ENCODE peak calls at places on chromosome 9, in seven cellular contexts. B is cardiac muscle cell, J is tibial artery, H is colonic mucosa, O is GM23338, Q is RWPE2, M is brain microvascular endothelial cell. K is an unnamed sample.

GRCh38 chr9:35689601-35690446 is at the start of gene TPM2:
- DNase-seq in B (peak), J (peak), H (peak), O (peak), Q (no peak), M (peak), K (peak)

GRCh38 chr9:29213374-29214161 is 1640.3 kb upstream of the C9orf72 start:
- DNase-seq in B (peak), J (no peak), H (no peak), O (peak), Q (no peak), M (no peak), K (peak)

GRCh38 chr9:91534374-91534773 is 110.7 kb upstream of the NFIL3 start:
- DNase-seq in B (no peak), J (no peak), H (no peak), O (no peak), Q (no peak), M (peak), K (peak)

GRCh38 chr9:97491216-97491999 is 10.1 kb upstream of the TMOD1 start:
- DNase-seq in B (no peak), J (no peak), H (no peak), O (no peak), Q (no peak), M (no peak), K (no peak)

GRCh38 chr9:764105-764524 is 77.4 kb upstream of the DMRT1 start:
- DNase-seq in B (peak), J (peak), H (peak), O (peak), Q (peak), M (peak), K (peak)

GRCh38 chr9:81588148-81588874 is 101.0 kb downstream of the TLE1 start:
- DNase-seq in B (no peak), J (peak), H (peak), O (no peak), Q (peak), M (peak), K (peak)

GRCh38 chr9:129840024-129840423 is 4.8 kb downstream of the USP20 start:
- DNase-seq in B (no peak), J (no peak), H (no peak), O (no peak), Q (no peak), M (no peak), K (no peak)

GRCh38 chr9:19379697-19380046 is 364 bp downstream of the RPS6 start:
- DNase-seq in B (no peak), J (peak), H (peak), O (peak), Q (no peak), M (peak), K (no peak)

GRCh38 chr9:127105805-127106492 is 16.5 kb downstream of the ANGPTL2 start:
- DNase-seq in B (no peak), J (no peak), H (no peak), O (no peak), Q (no peak), M (no peak), K (no peak)

GRCh38 chr9:135081731-135082130 is 5.7 kb upstream of the OLFM1 start:
- DNase-seq in B (no peak), J (no peak), H (no peak), O (no peak), Q (peak), M (no peak), K (no peak)

GRCh38 chr9:107770716-107771115 is 281.1 kb upstream of the KLF4 start:
- DNase-seq in B (no peak), J (no peak), H (no peak), O (no peak), Q (no peak), M (no peak), K (no peak)

GRCh38 chr9:71911908-71912325 is 478 bp downstream of the C9orf85 start:
- DNase-seq in B (no peak), J (no peak), H (no peak), O (no peak), Q (no peak), M (no peak), K (no peak)

GRCh38 chr9:85909390-85909789 is 31.6 kb upstream of the NAA35 start:
- DNase-seq in B (no peak), J (no peak), H (no peak), O (no peak), Q (no peak), M (no peak), K (no peak)

GRCh38 chr9:112443200-112443599 is 43.4 kb upstream of the KIAA1958 start:
- DNase-seq in B (no peak), J (no peak), H (no peak), O (peak), Q (no peak), M (peak), K (peak)

GRCh38 chr9:76905984-76906861 is at the start of gene PRUNE2:
- DNase-seq in B (peak), J (peak), H (peak), O (peak), Q (peak), M (peak), K (peak)

GRCh38 chr9:16266648-16267276 is 603.7 kb downstream of the BNC2 start:
- DNase-seq in B (no peak), J (no peak), H (peak), O (peak), Q (no peak), M (no peak), K (no peak)

GRCh38 chr9:83196946-83197345 is 134.0 kb upstream of the RASEF start:
- DNase-seq in B (no peak), J (no peak), H (no peak), O (no peak), Q (no peak), M (no peak), K (peak)

GRCh38 chr9:116288658-116289057 is 135.1 kb downstream of the PAPPA start:
- DNase-seq in B (no peak), J (no peak), H (no peak), O (no peak), Q (peak), M (peak), K (peak)

GRCh38 chr9:105690742-105691141 is 3.6 kb upstream of the TMEM38B start:
- DNase-seq in B (no peak), J (no peak), H (no peak), O (peak), Q (no peak), M (peak), K (no peak)

GRCh38 chr9:109745335-109746283 is 34.4 kb upstream of the PALM2AKAP2 start:
- DNase-seq in B (peak), J (peak), H (peak), O (peak), Q (no peak), M (no peak), K (peak)

GRCh38 chr9:112200699-112201098 is 25.6 kb upstream of the SUSD1 start:
- DNase-seq in B (no peak), J (no peak), H (no peak), O (no peak), Q (no peak), M (no peak), K (no peak)

GRCh38 chr9:116027511-116027910 is 126.1 kb upstream of the PAPPA start:
- DNase-seq in B (no peak), J (no peak), H (no peak), O (no peak), Q (no peak), M (peak), K (peak)

GRCh38 chr9:31304576-31304975 is 1079.9 kb upstream of the ACO1 start:
- DNase-seq in B (no peak), J (no peak), H (no peak), O (no peak), Q (no peak), M (peak), K (peak)

GRCh38 chr9:113247640-113248039 is 26.3 kb downstream of the SLC31A1 start:
- DNase-seq in B (no peak), J (no peak), H (no peak), O (no peak), Q (no peak), M (no peak), K (no peak)

GRCh38 chr9:115210699-115211098 is 92.7 kb upstream of the TNC start:
- DNase-seq in B (no peak), J (no peak), H (no peak), O (no peak), Q (no peak), M (no peak), K (no peak)

GRCh38 chr9:38380230-38380871 is 12.2 kb upstream of the ALDH1B1 start:
- DNase-seq in B (no peak), J (no peak), H (no peak), O (no peak), Q (no peak), M (no peak), K (no peak)

GRCh38 chr9:79617395-79617794 is 45.6 kb downstream of the TLE4 start:
- DNase-seq in B (no peak), J (peak), H (peak), O (no peak), Q (no peak), M (no peak), K (peak)

GRCh38 chr9:88197781-88198345 is 59.6 kb upstream of the SPATA31C2 start:
- DNase-seq in B (no peak), J (no peak), H (no peak), O (no peak), Q (no peak), M (peak), K (peak)

GRCh38 chr9:110521211-110521610 is 58.3 kb downstream of the SVEP1 start:
- DNase-seq in B (no peak), J (no peak), H (no peak), O (no peak), Q (no peak), M (no peak), K (no peak)

GRCh38 chr9:4228606-4229005 is 71.3 kb downstream of the GLIS3 start:
- DNase-seq in B (peak), J (no peak), H (peak), O (peak), Q (no peak), M (peak), K (peak)
- TF ChIP-seq CTCF in B (peak), J (peak), H (peak), O (peak), Q (peak), M (peak), K (peak)

DNA sequence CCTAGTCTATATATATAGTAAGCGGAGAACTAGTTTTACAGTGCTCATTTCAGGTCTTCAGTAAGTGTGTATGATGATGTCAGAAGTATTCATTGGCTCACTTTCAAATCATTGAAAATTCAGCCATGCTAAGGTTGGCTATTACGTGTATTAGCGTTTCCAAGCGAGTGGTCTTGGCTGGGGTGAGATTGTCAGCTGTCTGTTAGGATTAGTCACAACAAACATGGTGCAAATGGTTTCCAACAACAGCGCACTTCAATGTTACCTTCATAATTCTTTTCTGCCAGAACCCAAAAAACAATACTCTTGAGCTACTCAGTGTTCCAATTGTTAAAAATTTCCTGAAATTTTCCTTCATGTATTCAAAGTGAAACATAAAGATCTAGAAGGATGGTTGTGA is 283.0 kb downstream of the AOPEP start:
- DNase-seq in B (no peak), J (no peak), H (no peak), O (no peak), Q (no peak), M (no peak), K (no peak)
- H3K4me3 ChIP-seq in B (no peak), J (peak), H (no peak), O (no peak), Q (no peak), M (no peak), K (no peak)

DNA sequence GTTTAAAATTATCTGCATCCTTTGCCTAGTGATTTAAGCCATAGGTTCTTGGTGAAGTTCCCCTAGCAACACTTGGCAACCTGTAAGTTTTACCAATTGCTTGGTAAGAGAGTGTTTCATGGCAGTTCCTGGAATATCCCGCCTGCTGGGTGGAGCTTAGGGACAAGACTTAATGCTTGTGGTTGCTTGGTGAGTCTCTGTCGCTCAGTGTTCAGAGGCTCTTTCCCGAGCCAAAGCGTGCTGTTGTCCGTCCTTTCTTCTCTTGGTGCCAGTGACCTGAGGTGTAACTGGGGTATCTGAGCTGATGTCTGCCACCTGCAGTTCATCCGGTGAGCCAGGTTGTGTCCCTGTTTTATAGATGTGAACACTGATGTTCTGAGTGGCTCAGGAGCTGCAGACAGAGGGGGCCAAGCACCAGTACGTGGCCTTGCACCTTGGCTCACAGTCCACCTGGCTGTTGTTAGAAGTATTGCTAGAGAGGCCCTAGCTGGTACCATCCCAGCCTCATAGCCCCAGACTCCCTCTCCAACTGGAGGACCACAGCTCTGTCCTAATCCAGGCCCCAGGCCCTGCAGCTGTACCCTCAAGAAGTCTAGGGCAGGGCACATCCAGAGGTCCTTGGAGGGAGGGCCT is 16.1 kb downstream of the PHF2 start:
- DNase-seq in B (no peak), J (no peak), H (no peak), O (peak), Q (no peak), M (no peak), K (peak)
- TF ChIP-seq CTCF in B (no peak), J (no peak), H (no peak), O (peak), Q (peak), M (peak), K (peak)

GRCh38 chr9:36780186-36780585 is 207.5 kb downstream of the MELK start:
- DNase-seq in B (no peak), J (no peak), H (no peak), O (no peak), Q (no peak), M (no peak), K (no peak)
- H3K4me3 ChIP-seq in B (no peak), J (no peak), H (no peak), O (no peak), Q (no peak), M (no peak), K (no peak)

GRCh38 chr9:133340256-133340655 is 4.3 kb upstream of the SURF6 start:
- DNase-seq in B (no peak), J (no peak), H (no peak), O (no peak), Q (no peak), M (no peak), K (no peak)

GRCh38 chr9:133340916-133341315 is 4.9 kb upstream of the SURF6 start:
- DNase-seq in B (no peak), J (no peak), H (no peak), O (no peak), Q (no peak), M (no peak), K (no peak)

GRCh38 chr9:133341369-133342082 is 5.5 kb upstream of the SURF6 start:
- DNase-seq in B (no peak), J (peak), H (no peak), O (no peak), Q (no peak), M (no peak), K (no peak)

GRCh38 chr9:133342570-133342969 is 5.4 kb downstream of the MED22 start:
- DNase-seq in B (no peak), J (no peak), H (no peak), O (peak), Q (no peak), M (no peak), K (no peak)

DNA sequence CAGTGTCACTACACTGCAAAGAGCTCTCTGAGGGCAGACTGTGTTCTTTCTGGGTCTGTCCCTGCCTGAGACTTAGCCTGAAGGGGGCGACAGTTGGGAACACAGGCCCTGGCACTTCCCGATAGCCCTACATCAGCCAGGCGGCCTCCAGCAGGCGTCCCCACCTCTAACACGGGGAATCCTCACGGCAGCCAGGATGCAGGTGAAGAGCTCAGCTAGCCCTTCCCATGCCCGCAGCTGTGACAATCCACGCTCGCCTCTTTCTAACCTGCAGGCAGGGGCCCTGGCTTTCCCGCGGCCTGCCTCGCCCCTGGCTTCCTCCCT is 5.9 kb downstream of the MED22 start:
- DNase-seq in B (no peak), J (no peak), H (no peak), O (peak), Q (no peak), M (no peak), K (no peak)
- TF ChIP-seq CTCF in B (peak), J (no peak), H (no peak), O (peak), Q (peak), M (peak), K (peak)

DNA sequence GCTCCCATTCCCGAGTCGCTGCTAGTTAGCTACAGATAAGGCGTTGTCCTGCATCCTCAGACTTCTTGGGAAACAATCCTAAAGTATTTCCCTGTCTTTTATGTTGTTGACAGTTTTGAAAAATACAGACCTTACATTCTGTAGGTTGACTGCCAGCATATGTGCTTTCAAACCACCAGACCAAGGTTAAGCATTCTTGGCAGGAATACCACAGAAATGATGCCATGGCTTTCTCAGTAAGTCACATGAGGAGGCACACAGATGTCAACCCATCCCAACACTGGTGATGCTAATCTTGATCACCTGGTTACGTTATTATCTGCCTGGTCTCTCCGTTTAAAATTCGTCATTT is 871 bp downstream of the GLE1 start:
- DNase-seq in B (no peak), J (no peak), H (no peak), O (no peak), Q (no peak), M (no peak), K (peak)
- H3K4me3 ChIP-seq in B (peak), J (peak), H (peak), O (peak), Q (peak), M (peak), K (peak)

K was measured in astrocyte of the spinal cord.